ENCODE peak calls at places on chromosome 6, in nine cellular contexts. N is left cardiac atrium; A is GM10248; Z is stimulated activated CD8-positive, alpha-beta memory T cell treated with anti-CD3 and anti-CD28 coated beads, Interleukin-15, amount 100 ng/mL, for 24 hours; O is ACHN; V is G401; R is AG04450; J is NCI-H1930; B is brain microvascular endothelial cell. K is an unnamed sample.

GRCh38 chr6:29647927-29648642 is 8.8 kb upstream of the MOG start:
- DNase-seq in N (no peak), A (no peak), Z (no peak), O (peak), V (peak), R (no peak), J (peak), B (peak), K (peak)

GRCh38 chr6:16158943-16159557 is 30.2 kb downstream of the MYLIP start:
- DNase-seq in N (no peak), A (no peak), Z (no peak), O (no peak), V (no peak), R (no peak), J (no peak), B (no peak), K (no peak)

GRCh38 chr6:6384520-6384919 is 64.1 kb upstream of the F13A1 start:
- DNase-seq in N (no peak), A (no peak), Z (no peak), O (no peak), V (no peak), R (no peak), J (no peak), B (no peak), K (no peak)

GRCh38 chr6:168165373-168165772 is 86.4 kb upstream of the FRMD1 start:
- DNase-seq in N (no peak), A (no peak), Z (no peak), O (no peak), V (no peak), R (no peak), J (no peak), B (no peak), K (no peak)

GRCh38 chr6:83978997-83979396 is 54.6 kb upstream of the MRAP2 start:
- DNase-seq in N (no peak), A (no peak), Z (no peak), O (no peak), V (no peak), R (no peak), J (no peak), B (no peak), K (no peak)

GRCh38 chr6:140202964-140203363 is 828.5 kb upstream of the CITED2 start:
- DNase-seq in N (no peak), A (no peak), Z (no peak), O (no peak), V (no peak), R (no peak), J (no peak), B (no peak), K (no peak)

GRCh38 chr6:14059791-14060436 is 57.7 kb upstream of the CD83 start:
- DNase-seq in N (peak), A (no peak), Z (no peak), O (peak), V (peak), R (no peak), J (no peak), B (no peak), K (no peak)

GRCh38 chr6:133609404-133610270 is 279.3 kb upstream of the TCF21 start:
- DNase-seq in N (no peak), A (no peak), Z (no peak), O (peak), V (no peak), R (peak), J (no peak), B (peak), K (peak)

GRCh38 chr6:112040933-112041332 is 13.0 kb upstream of the CCN6 start:
- DNase-seq in N (no peak), A (no peak), Z (no peak), O (no peak), V (no peak), R (no peak), J (no peak), B (no peak), K (no peak)

GRCh38 chr6:149045404-149045803 is 272.1 kb upstream of the TAB2 start:
- DNase-seq in N (no peak), A (no peak), Z (no peak), O (no peak), V (no peak), R (no peak), J (no peak), B (no peak), K (no peak)

GRCh38 chr6:112640895-112641294 is 293.8 kb downstream of the RFPL4B start:
- DNase-seq in N (no peak), A (no peak), Z (no peak), O (peak), V (no peak), R (no peak), J (no peak), B (peak), K (no peak)

GRCh38 chr6:110816110-110816409 is 791 bp upstream of the CDK19 start:
- DNase-seq in N (no peak), A (no peak), Z (no peak), O (no peak), V (no peak), R (no peak), J (no peak), B (no peak), K (no peak)

GRCh38 chr6:89145962-89146747 is at the start of gene PM20D2:
- DNase-seq in N (peak), A (peak), Z (peak), O (peak), V (peak), R (no peak), J (peak), B (no peak), K (peak)

GRCh38 chr6:136963259-136963658 is 41.2 kb downstream of the SLC35D3 start:
- DNase-seq in N (no peak), A (no peak), Z (no peak), O (no peak), V (peak), R (no peak), J (peak), B (no peak), K (no peak)

GRCh38 chr6:83231146-83231545 is 38.0 kb downstream of the RWDD2A start:
- DNase-seq in N (no peak), A (no peak), Z (no peak), O (no peak), V (no peak), R (peak), J (no peak), B (peak), K (no peak)

GRCh38 chr6:154017786-154018185 is 21.3 kb upstream of the OPRM1 start:
- DNase-seq in N (no peak), A (no peak), Z (no peak), O (no peak), V (no peak), R (no peak), J (no peak), B (no peak), K (no peak)

GRCh38 chr6:47603227-47603626 is 95.2 kb upstream of the ADGRF4 start:
- DNase-seq in N (no peak), A (no peak), Z (no peak), O (no peak), V (no peak), R (no peak), J (no peak), B (no peak), K (no peak)

GRCh38 chr6:139625998-139626975 is 251.8 kb upstream of the CITED2 start:
- DNase-seq in N (peak), A (no peak), Z (no peak), O (no peak), V (no peak), R (no peak), J (no peak), B (no peak), K (no peak)

K was measured in cardiac muscle cell.